ENCODE peak calls at places on chromosomes 4 and X, in six cellular contexts. B, H, Q, C, M and P are unnamed samples.

GRCh38 chrX:21375795-21376069 is 1.5 kb downstream of the CNKSR2 start:
- DNase-seq in B (no peak), H (no peak), Q (no peak), C (no peak), M (no peak), P (no peak)

GRCh38 chr4:41598580-41598979 is 60.6 kb downstream of the LIMCH1 start:
- DNase-seq in B (no peak), H (no peak), Q (no peak), C (no peak), M (peak), P (no peak)

GRCh38 chr4:182533948-182534347 is 290.7 kb downstream of the TENM3 start:
- DNase-seq in B (no peak), H (no peak), Q (peak), C (no peak), M (peak), P (no peak)

GRCh38 chr4:123599061-123599919 is 202.7 kb downstream of the SPRY1 start:
- DNase-seq in B (no peak), H (no peak), Q (peak), C (no peak), M (peak), P (no peak)

GRCh38 chr4:3168029-3168428 is 80.9 kb upstream of the MSANTD1 start:
- DNase-seq in B (no peak), H (no peak), Q (peak), C (no peak), M (peak), P (no peak)

GRCh38 chr4:42331914-42332368 is 65.3 kb upstream of the SHISA3 start:
- DNase-seq in B (no peak), H (no peak), Q (no peak), C (no peak), M (peak), P (no peak)

GRCh38 chr4:10746371-10747143 is 62.0 kb upstream of the CLNK start:
- DNase-seq in B (no peak), H (no peak), Q (peak), C (no peak), M (peak), P (no peak)

GRCh38 chr4:176340871-176341685 is 21.3 kb downstream of the SPCS3 start:
- DNase-seq in B (no peak), H (no peak), Q (no peak), C (no peak), M (no peak), P (no peak)

GRCh38 chr4:158496030-158496741 is 25.5 kb upstream of the RXFP1 start:
- DNase-seq in B (peak), H (peak), Q (peak), C (no peak), M (no peak), P (no peak)

GRCh38 chr4:158490629-158491028 is 31.1 kb upstream of the RXFP1 start:
- DNase-seq in B (no peak), H (no peak), Q (no peak), C (no peak), M (no peak), P (no peak)
- TF ChIP-seq CTCF in B (no peak), H (no peak), Q (no peak), C (no peak), M (no peak), P (no peak)

GRCh38 chrX:138026211-138026610 is 460.3 kb downstream of the ZIC3 start:
- DNase-seq in B (no peak), H (no peak), Q (no peak), C (no peak), M (no peak), P (no peak)
- TF ChIP-seq CTCF in B (peak), H (peak), Q (no peak), C (peak), M (peak), P (peak)

DNA sequence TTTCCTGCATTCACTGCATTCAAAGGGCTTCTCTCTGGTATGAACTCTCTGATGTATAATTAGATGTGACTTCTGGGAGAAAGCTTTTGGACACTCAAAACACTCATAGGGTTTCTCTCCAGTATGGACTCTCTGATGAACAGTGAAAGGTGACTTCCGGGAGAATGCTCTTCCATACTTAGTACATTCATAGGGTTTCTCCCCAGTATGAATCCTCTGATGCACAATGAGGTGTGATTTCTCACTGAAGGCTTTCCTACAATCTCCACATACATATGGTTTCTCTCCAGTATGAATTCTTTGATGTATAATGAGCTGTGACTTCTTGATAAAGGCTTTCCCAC is 12.2 kb downstream of the ZNF630 start:
- DNase-seq in B (no peak), H (no peak), Q (no peak), C (no peak), M (no peak), P (no peak)
- TF ChIP-seq CTCF in B (no peak), H (no peak), Q (no peak), C (no peak), M (no peak), P (no peak)

GRCh38 chrX:39320165-39320564 is 518.9 kb downstream of the MID1IP1 start:
- DNase-seq in B (no peak), H (no peak), Q (no peak), C (no peak), M (no peak), P (no peak)
- TF ChIP-seq CTCF in B (no peak), H (no peak), Q (no peak), C (no peak), M (no peak), P (no peak)